ENCODE peak calls at places on chromosomes 7 and 10, in six cellular contexts. L is fibroblast of the aortic adventitia, Z is SK-N-SH, B is endothelial cell of umbilical vein, F is omental fat pad, K is heart left ventricle. A is an unnamed sample.

GRCh38 chr7:156684661-156685060 is 44.1 kb downstream of the RNF32 start:
- DNase-seq in L (no peak), Z (no peak), B (no peak), F (no peak), K (no peak), A (no peak)

GRCh38 chr10:89337493-89337892 is 9.7 kb downstream of the IFIT3 start:
- DNase-seq in L (no peak), Z (no peak), B (peak; percentile 26), F (no peak), K (no peak), A (no peak)

GRCh38 chr10:119301397-119301796 is 94.0 kb downstream of the GRK5 start:
- DNase-seq in L (no peak), Z (no peak), B (peak; percentile 65), F (no peak), K (peak; percentile 17), A (no peak)

GRCh38 chr10:121007264-121007663 is 156.1 kb downstream of the WDR11 start:
- DNase-seq in L (no peak), Z (no peak), B (no peak), F (no peak), K (no peak), A (no peak)

GRCh38 chr7:37405603-37406122 is 43.0 kb downstream of the ELMO1 start:
- DNase-seq in L (no peak), Z (no peak), B (peak; percentile 85), F (no peak), K (peak; percentile 81), A (no peak)

GRCh38 chr7:125934965-125935364 is 1005.3 kb upstream of the POT1 start:
- DNase-seq in L (peak; percentile 43), Z (no peak), B (no peak), F (no peak), K (no peak), A (no peak)

GRCh38 chr7:112395893-112396292 is 54.4 kb upstream of the IFRD1 start:
- DNase-seq in L (no peak), Z (no peak), B (no peak), F (no peak), K (no peak), A (no peak)

GRCh38 chr7:134593530-134594392 is 44.9 kb downstream of the AKR1B15 start:
- DNase-seq in L (peak; percentile 99), Z (peak; percentile 10), B (peak; percentile 94), F (no peak), K (peak; percentile 83), A (no peak)

GRCh38 chr10:59234814-59235429 is 58.5 kb downstream of the PHYHIPL start:
- DNase-seq in L (peak; percentile 72), Z (no peak), B (peak; percentile 41), F (no peak), K (no peak), A (no peak)

GRCh38 chr7:5622746-5623145 is 158.7 kb downstream of the RNF216 start:
- DNase-seq in L (no peak), Z (peak; percentile 22), B (no peak), F (no peak), K (no peak), A (peak; percentile 6)

GRCh38 chr7:151342102-151342646 is 562 bp downstream of the NUB1 start:
- DNase-seq in L (no peak), Z (no peak), B (no peak), F (no peak), K (no peak), A (no peak)

GRCh38 chr10:48287417-48288391 is 13.2 kb upstream of the FRMPD2 start:
- DNase-seq in L (no peak), Z (peak; percentile 22), B (no peak), F (no peak), K (peak; percentile 57), A (no peak)

GRCh38 chr10:13528875-13529713 is at the start of gene BEND7:
- DNase-seq in L (no peak), Z (peak; percentile 95), B (peak; percentile 24), F (no peak), K (peak; percentile 59), A (peak; percentile 38)

GRCh38 chr10:71638087-71638576 is 81.4 kb downstream of the C10orf105 start:
- DNase-seq in L (no peak), Z (no peak), B (no peak), F (no peak), K (no peak), A (no peak)

GRCh38 chr10:77698267-77698932 is 60.8 kb upstream of the KCNMA1 start:
- DNase-seq in L (no peak), Z (no peak), B (no peak), F (no peak), K (no peak), A (no peak)

GRCh38 chr10:107919626-107920235 is 755.2 kb upstream of the SORCS1 start:
- DNase-seq in L (no peak), Z (no peak), B (no peak), F (no peak), K (no peak), A (no peak)

GRCh38 chr10:5376450-5376849 is 11.7 kb downstream of the UCN3 start:
- DNase-seq in L (no peak), Z (no peak), B (no peak), F (no peak), K (no peak), A (no peak)

GRCh38 chr7:98251251-98251843 is 685 bp downstream of the TECPR1 start:
- DNase-seq in L (no peak), Z (no peak), B (peak; percentile 60), F (no peak), K (peak; percentile 57), A (peak; percentile 67)

GRCh38 chr7:98252655-98253054 is 623 bp upstream of the TECPR1 start:
- DNase-seq in L (peak; percentile 18), Z (no peak), B (no peak), F (no peak), K (no peak), A (no peak)

GRCh38 chr7:98250789-98251188 is 1.2 kb downstream of the TECPR1 start:
- DNase-seq in L (no peak), Z (no peak), B (peak; percentile 35), F (no peak), K (no peak), A (no peak)

GRCh38 chr7:98254516-98254915 is 2.5 kb upstream of the TECPR1 start:
- DNase-seq in L (no peak), Z (no peak), B (no peak), F (no peak), K (no peak), A (no peak)

GRCh38 chr7:98251844-98252639 is at the start of gene TECPR1:
- DNase-seq in L (peak; percentile 86), Z (peak; percentile 100), B (peak; percentile 89), F (peak; percentile 66), K (peak; percentile 97), A (peak; percentile 96)
- TF ChIP-seq CTCF in L (peak; percentile 5), Z (no peak), B (no peak), F (no peak), K (no peak), A (no peak)

GRCh38 chr7:158355456-158356065 is 232.1 kb downstream of the PTPRN2 start:
- DNase-seq in L (no peak), Z (no peak), B (no peak), F (no peak), K (no peak), A (peak; percentile 36)

GRCh38 chr7:158357898-158358821 is 229.5 kb downstream of the PTPRN2 start:
- DNase-seq in L (no peak), Z (no peak), B (no peak), F (no peak), K (no peak), A (no peak)

GRCh38 chr7:158358926-158359645 is 228.5 kb downstream of the PTPRN2 start:
- DNase-seq in L (no peak), Z (no peak), B (no peak), F (no peak), K (no peak), A (no peak)

GRCh38 chr7:158356454-158356853 is 231.2 kb downstream of the PTPRN2 start:
- DNase-seq in L (no peak), Z (no peak), B (no peak), F (no peak), K (no peak), A (no peak)

DNA sequence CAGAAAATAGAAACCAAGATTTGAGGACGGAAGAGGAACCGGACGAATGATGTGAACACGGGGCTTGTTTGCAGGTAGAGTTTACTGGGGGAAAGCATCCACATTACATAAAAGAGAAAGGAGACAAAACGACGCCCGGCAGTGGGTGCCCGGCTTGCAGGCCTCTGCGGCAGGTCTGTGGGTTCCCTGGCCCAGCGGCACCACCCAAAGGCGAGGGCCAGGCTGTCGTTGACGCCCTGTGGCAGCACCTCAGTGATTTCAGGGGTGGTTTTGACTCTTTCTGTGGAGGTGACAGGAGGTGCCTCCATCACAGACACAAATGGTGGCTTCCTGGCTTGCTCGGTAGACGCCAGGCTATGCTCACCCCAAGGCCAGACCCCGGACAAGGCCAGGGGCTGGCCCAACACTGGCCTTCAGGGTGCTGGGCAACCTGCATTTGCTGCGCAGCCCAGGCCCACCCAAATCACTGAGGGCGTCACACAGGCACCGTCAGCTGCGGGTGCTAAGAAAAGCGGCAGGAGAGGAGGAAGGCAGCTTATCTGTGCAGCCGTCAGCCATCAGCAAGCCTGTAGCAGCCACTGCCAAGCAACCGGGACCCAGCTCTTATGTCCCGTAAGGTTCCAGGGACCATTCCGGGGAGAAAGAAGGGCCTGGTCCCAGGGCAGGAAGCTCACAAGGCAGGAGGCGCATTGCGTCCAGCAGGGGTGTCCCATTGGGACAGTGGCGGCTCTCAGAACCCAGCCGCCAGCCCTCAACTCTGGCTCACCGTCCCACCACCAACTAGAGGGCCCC is 230.3 kb downstream of the PTPRN2 start:
- DNase-seq in L (no peak), Z (no peak), B (no peak), F (no peak), K (no peak), A (no peak)
- TF ChIP-seq CTCF in L (no peak), Z (no peak), B (no peak), F (no peak), K (no peak), A (no peak)

GRCh38 chr7:633381-634018 is 93.0 kb upstream of the DNAAF5 start:
- DNase-seq in L (no peak), Z (no peak), B (no peak), F (no peak), K (no peak), A (no peak)

GRCh38 chr7:637826-638225 is 88.7 kb upstream of the DNAAF5 start:
- DNase-seq in L (no peak), Z (no peak), B (no peak), F (no peak), K (no peak), A (no peak)

GRCh38 chr7:638256-639011 is 88.1 kb upstream of the DNAAF5 start:
- DNase-seq in L (no peak), Z (no peak), B (no peak), F (no peak), K (no peak), A (no peak)

GRCh38 chr7:635227-635626 is 91.3 kb upstream of the DNAAF5 start:
- DNase-seq in L (no peak), Z (no peak), B (no peak), F (no peak), K (no peak), A (no peak)

DNA sequence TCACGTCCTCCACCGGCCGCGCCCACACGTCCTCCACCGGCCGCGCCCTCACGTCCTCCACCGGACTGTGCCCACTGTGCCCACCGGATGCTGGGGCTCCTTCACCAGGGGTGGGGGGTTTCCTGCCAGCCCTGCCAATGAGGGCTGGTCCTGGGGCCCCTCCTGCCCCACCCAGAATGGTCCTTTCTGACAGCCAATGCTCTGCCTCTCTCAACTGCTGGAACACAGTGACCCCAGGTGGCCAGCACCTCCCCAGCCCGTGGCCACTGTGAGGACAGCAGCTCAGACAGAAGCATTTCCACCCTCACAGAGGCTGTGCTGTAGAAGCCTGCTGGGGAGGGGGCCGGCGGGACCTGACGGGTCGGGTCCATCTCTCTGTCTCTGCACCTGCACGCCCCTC is 90.1 kb upstream of the DNAAF5 start:
- DNase-seq in L (peak; percentile 5), Z (no peak), B (no peak), F (no peak), K (no peak), A (peak; percentile 48)
- TF ChIP-seq CTCF in L (peak; percentile 36), Z (peak; percentile 50), B (peak; percentile 47), F (no peak), K (peak; percentile 62), A (no peak)

GRCh38 chr10:95840121-95840520 is 67.7 kb upstream of the CC2D2B start:
- DNase-seq in L (peak; percentile 18), Z (no peak), B (no peak), F (no peak), K (no peak), A (no peak)
- TF ChIP-seq CTCF in L (no peak), Z (no peak), B (no peak), F (no peak), K (no peak), A (no peak)

A was measured in glutamatergic neuron.